ENCODE peak calls at places on chromosomes 5 and 9, in six cellular contexts. One of them, this sample, is unnamed.

GRCh38 chr9:2729721-2730120 is 12.4 kb downstream of the KCNV2 start:
- DNase-seq in cardiac fibroblast: peak
- DNase-seq in neural progenitor cell: no peak
- DNase-seq in fibroblast of mammary gland: peak
- DNase-seq in astrocyte of the cerebellum: no peak
- DNase-seq in fibroblast of lung: no peak
- DNase-seq in this sample: no peak

GRCh38 chr5:2757563-2758311 is 6.3 kb upstream of the IRX2 start:
- DNase-seq in fibroblast of mammary gland: peak
- DNase-seq in neural progenitor cell: no peak
- DNase-seq in astrocyte of the cerebellum: no peak
- DNase-seq in cardiac fibroblast: peak
- DNase-seq in fibroblast of lung: peak
- DNase-seq in this sample: peak

GRCh38 chr5:172602712-172603289 is 38.3 kb upstream of the NEURL1B start:
- DNase-seq in astrocyte of the cerebellum: no peak
- DNase-seq in fibroblast of lung: no peak
- DNase-seq in cardiac fibroblast: no peak
- DNase-seq in neural progenitor cell: no peak
- DNase-seq in fibroblast of mammary gland: peak
- DNase-seq in this sample: no peak

GRCh38 chr5:1555011-1555807 is 31.4 kb upstream of the LPCAT1 start:
- DNase-seq in fibroblast of lung: peak
- DNase-seq in neural progenitor cell: no peak
- DNase-seq in astrocyte of the cerebellum: no peak
- DNase-seq in fibroblast of mammary gland: no peak
- DNase-seq in cardiac fibroblast: peak
- DNase-seq in this sample: peak

GRCh38 chr9:98637381-98637780 is 71.4 kb downstream of the GABBR2 start:
- DNase-seq in cardiac fibroblast: no peak
- DNase-seq in fibroblast of lung: peak
- DNase-seq in astrocyte of the cerebellum: no peak
- DNase-seq in neural progenitor cell: no peak
- DNase-seq in fibroblast of mammary gland: peak
- DNase-seq in this sample: no peak

GRCh38 chr5:147084702-147085101 is 150.1 kb upstream of the STK32A start:
- DNase-seq in neural progenitor cell: peak
- DNase-seq in astrocyte of the cerebellum: no peak
- DNase-seq in fibroblast of mammary gland: no peak
- DNase-seq in fibroblast of lung: no peak
- DNase-seq in cardiac fibroblast: no peak
- DNase-seq in this sample: no peak

GRCh38 chr5:55438931-55439477 is 95.8 kb downstream of the PLPP1 start:
- DNase-seq in astrocyte of the cerebellum: peak
- DNase-seq in fibroblast of lung: peak
- DNase-seq in cardiac fibroblast: peak
- DNase-seq in neural progenitor cell: peak
- DNase-seq in fibroblast of mammary gland: peak
- DNase-seq in this sample: peak

GRCh38 chr5:140555747-140556312 is 1.4 kb downstream of the SRA1 start:
- DNase-seq in fibroblast of mammary gland: no peak
- DNase-seq in fibroblast of lung: no peak
- DNase-seq in astrocyte of the cerebellum: no peak
- DNase-seq in neural progenitor cell: no peak
- DNase-seq in cardiac fibroblast: no peak
- DNase-seq in this sample: no peak

GRCh38 chr5:65263291-65263690 is 218.4 kb downstream of the ADAMTS6 start:
- DNase-seq in cardiac fibroblast: peak
- DNase-seq in neural progenitor cell: no peak
- DNase-seq in fibroblast of mammary gland: no peak
- DNase-seq in astrocyte of the cerebellum: peak
- DNase-seq in fibroblast of lung: peak
- DNase-seq in this sample: peak

GRCh38 chr5:159725475-159725874 is 190.8 kb upstream of the ADRA1B start:
- DNase-seq in fibroblast of lung: no peak
- DNase-seq in fibroblast of mammary gland: no peak
- DNase-seq in cardiac fibroblast: no peak
- DNase-seq in neural progenitor cell: no peak
- DNase-seq in astrocyte of the cerebellum: no peak
- DNase-seq in this sample: no peak

GRCh38 chr5:44952376-44952775 is 143.6 kb downstream of the MRPS30 start:
- DNase-seq in fibroblast of mammary gland: peak
- DNase-seq in neural progenitor cell: peak
- DNase-seq in cardiac fibroblast: peak
- DNase-seq in astrocyte of the cerebellum: peak
- DNase-seq in fibroblast of lung: peak
- DNase-seq in this sample: no peak

GRCh38 chr5:114152656-114153360 is 209.1 kb upstream of the KCNN2 start:
- DNase-seq in astrocyte of the cerebellum: no peak
- DNase-seq in fibroblast of lung: no peak
- DNase-seq in neural progenitor cell: no peak
- DNase-seq in fibroblast of mammary gland: no peak
- DNase-seq in cardiac fibroblast: no peak
- DNase-seq in this sample: no peak

GRCh38 chr5:180345186-180345585 is 8.0 kb downstream of the GFPT2 start:
- DNase-seq in fibroblast of lung: no peak
- DNase-seq in fibroblast of mammary gland: no peak
- DNase-seq in astrocyte of the cerebellum: no peak
- DNase-seq in cardiac fibroblast: no peak
- DNase-seq in neural progenitor cell: no peak
- DNase-seq in this sample: no peak

GRCh38 chr9:117704024-117704575 is at the start of gene TLR4:
- DNase-seq in fibroblast of lung: peak
- DNase-seq in astrocyte of the cerebellum: peak
- DNase-seq in neural progenitor cell: peak
- DNase-seq in fibroblast of mammary gland: peak
- DNase-seq in cardiac fibroblast: peak
- DNase-seq in this sample: peak

GRCh38 chr9:137162505-137163100 is 7.2 kb downstream of the LRRC26 start:
- DNase-seq in cardiac fibroblast: no peak
- DNase-seq in fibroblast of lung: no peak
- DNase-seq in fibroblast of mammary gland: no peak
- DNase-seq in astrocyte of the cerebellum: no peak
- DNase-seq in neural progenitor cell: peak
- DNase-seq in this sample: no peak

GRCh38 chr5:98106116-98107088 is 667.1 kb upstream of the RGMB start:
- DNase-seq in neural progenitor cell: no peak
- DNase-seq in fibroblast of mammary gland: peak
- DNase-seq in cardiac fibroblast: no peak
- DNase-seq in fibroblast of lung: peak
- DNase-seq in astrocyte of the cerebellum: no peak
- DNase-seq in this sample: peak

GRCh38 chr5:133817456-133817855 is 151.0 kb downstream of the C5orf15 start:
- DNase-seq in astrocyte of the cerebellum: no peak
- DNase-seq in cardiac fibroblast: no peak
- DNase-seq in fibroblast of lung: no peak
- DNase-seq in neural progenitor cell: no peak
- DNase-seq in fibroblast of mammary gland: no peak
- DNase-seq in this sample: no peak

GRCh38 chr5:157516626-157517325 is 56.8 kb downstream of the NIPAL4 start:
- DNase-seq in fibroblast of lung: peak
- DNase-seq in astrocyte of the cerebellum: peak
- DNase-seq in fibroblast of mammary gland: peak
- DNase-seq in cardiac fibroblast: peak
- DNase-seq in neural progenitor cell: no peak
- DNase-seq in this sample: peak

GRCh38 chr5:111043712-111044506 is 27.6 kb upstream of the TSLP start:
- DNase-seq in cardiac fibroblast: peak
- DNase-seq in fibroblast of mammary gland: peak
- DNase-seq in neural progenitor cell: peak
- DNase-seq in fibroblast of lung: peak
- DNase-seq in astrocyte of the cerebellum: peak
- DNase-seq in this sample: peak

GRCh38 chr5:128199104-128199503 is 115.5 kb downstream of the SLC12A2 start:
- DNase-seq in fibroblast of lung: peak
- DNase-seq in astrocyte of the cerebellum: peak
- DNase-seq in fibroblast of mammary gland: peak
- DNase-seq in neural progenitor cell: no peak
- DNase-seq in cardiac fibroblast: peak
- DNase-seq in this sample: no peak

GRCh38 chr9:78828521-78828920 is 531.6 kb downstream of the PSAT1 start:
- DNase-seq in neural progenitor cell: no peak
- DNase-seq in fibroblast of mammary gland: no peak
- DNase-seq in cardiac fibroblast: no peak
- DNase-seq in fibroblast of lung: no peak
- DNase-seq in astrocyte of the cerebellum: no peak
- DNase-seq in this sample: no peak

GRCh38 chr9:16637938-16638337 is 232.5 kb downstream of the BNC2 start:
- DNase-seq in astrocyte of the cerebellum: no peak
- DNase-seq in fibroblast of mammary gland: no peak
- DNase-seq in neural progenitor cell: no peak
- DNase-seq in fibroblast of lung: peak
- DNase-seq in cardiac fibroblast: peak
- DNase-seq in this sample: no peak

GRCh38 chr9:18437315-18438200 is 36.4 kb upstream of the ADAMTSL1 start:
- DNase-seq in cardiac fibroblast: peak
- DNase-seq in fibroblast of mammary gland: peak
- DNase-seq in neural progenitor cell: peak
- DNase-seq in fibroblast of lung: peak
- DNase-seq in astrocyte of the cerebellum: no peak
- DNase-seq in this sample: no peak

GRCh38 chr9:19424176-19424779 is 15.5 kb downstream of the ACER2 start:
- DNase-seq in fibroblast of mammary gland: peak
- DNase-seq in cardiac fibroblast: peak
- DNase-seq in neural progenitor cell: no peak
- DNase-seq in astrocyte of the cerebellum: no peak
- DNase-seq in fibroblast of lung: peak
- DNase-seq in this sample: no peak

GRCh38 chr9:125106285-125106893 is 36.9 kb downstream of the SCAI start:
- DNase-seq in fibroblast of lung: peak
- DNase-seq in fibroblast of mammary gland: peak
- DNase-seq in astrocyte of the cerebellum: peak
- DNase-seq in neural progenitor cell: no peak
- DNase-seq in cardiac fibroblast: peak
- DNase-seq in this sample: peak

GRCh38 chr9:15349892-15350761 is 43.1 kb upstream of the TTC39B start:
- DNase-seq in cardiac fibroblast: peak
- DNase-seq in neural progenitor cell: no peak
- DNase-seq in fibroblast of lung: peak
- DNase-seq in astrocyte of the cerebellum: no peak
- DNase-seq in fibroblast of mammary gland: peak
- DNase-seq in this sample: no peak

GRCh38 chr5:171475551-171476035 is 56.1 kb downstream of the FGF18 start:
- DNase-seq in neural progenitor cell: no peak
- DNase-seq in cardiac fibroblast: no peak
- DNase-seq in fibroblast of mammary gland: peak
- DNase-seq in astrocyte of the cerebellum: no peak
- DNase-seq in fibroblast of lung: no peak
- DNase-seq in this sample: no peak

GRCh38 chr9:73176450-73176875 is 24.8 kb downstream of the ANXA1 start:
- DNase-seq in neural progenitor cell: no peak
- DNase-seq in cardiac fibroblast: no peak
- DNase-seq in fibroblast of lung: peak
- DNase-seq in fibroblast of mammary gland: peak
- DNase-seq in astrocyte of the cerebellum: no peak
- DNase-seq in this sample: no peak

GRCh38 chr5:50593681-50594080 is 72.8 kb upstream of the PARP8 start:
- DNase-seq in cardiac fibroblast: no peak
- DNase-seq in fibroblast of mammary gland: peak
- DNase-seq in astrocyte of the cerebellum: no peak
- DNase-seq in fibroblast of lung: no peak
- DNase-seq in neural progenitor cell: no peak
- DNase-seq in this sample: no peak

GRCh38 chr5:5950658-5951057 is 427.7 kb downstream of the MED10 start:
- DNase-seq in fibroblast of lung: no peak
- DNase-seq in cardiac fibroblast: no peak
- DNase-seq in astrocyte of the cerebellum: no peak
- DNase-seq in fibroblast of mammary gland: no peak
- DNase-seq in neural progenitor cell: no peak
- DNase-seq in this sample: no peak

GRCh38 chr5:178826216-178826615 is 33.5 kb upstream of the ZNF354B start:
- DNase-seq in fibroblast of mammary gland: no peak
- DNase-seq in fibroblast of lung: no peak
- DNase-seq in astrocyte of the cerebellum: no peak
- DNase-seq in cardiac fibroblast: no peak
- DNase-seq in neural progenitor cell: no peak
- DNase-seq in this sample: no peak

GRCh38 chr9:37202091-37202490 is 81.7 kb downstream of the ZCCHC7 start:
- DNase-seq in fibroblast of mammary gland: no peak
- DNase-seq in cardiac fibroblast: no peak
- DNase-seq in neural progenitor cell: no peak
- DNase-seq in astrocyte of the cerebellum: no peak
- DNase-seq in fibroblast of lung: no peak
- DNase-seq in this sample: no peak
- H3K4me3 ChIP-seq in fibroblast of mammary gland: no peak
- H3K4me3 ChIP-seq in cardiac fibroblast: no peak
- H3K4me3 ChIP-seq in neural progenitor cell: no peak
- H3K4me3 ChIP-seq in astrocyte of the cerebellum: no peak
- H3K4me3 ChIP-seq in fibroblast of lung: no peak
- H3K4me3 ChIP-seq in this sample: no peak

DNA sequence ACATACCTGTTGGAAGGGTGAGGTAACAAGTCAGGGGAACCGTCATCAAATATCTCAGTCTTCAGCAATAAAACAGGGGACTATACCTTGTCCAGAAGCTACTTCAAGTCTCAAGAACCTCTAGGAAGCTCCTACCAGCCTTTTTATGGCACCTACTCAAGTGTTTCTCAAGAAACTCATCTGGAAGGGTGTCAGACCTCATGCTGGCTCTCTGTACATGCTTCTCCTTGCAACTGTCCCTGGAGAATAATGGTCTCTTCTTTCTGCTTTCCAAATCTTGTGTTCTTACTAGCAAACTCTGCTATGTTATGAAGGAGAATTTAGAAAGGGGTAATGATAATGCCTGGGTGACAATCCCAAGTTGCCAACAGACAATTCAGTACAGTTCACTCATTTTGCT is 8.3 kb upstream of the PTAR1 start:
- DNase-seq in cardiac fibroblast: no peak
- DNase-seq in astrocyte of the cerebellum: no peak
- DNase-seq in fibroblast of mammary gland: peak
- DNase-seq in fibroblast of lung: no peak
- DNase-seq in neural progenitor cell: no peak
- DNase-seq in this sample: no peak
- H3K4me3 ChIP-seq in cardiac fibroblast: no peak
- H3K4me3 ChIP-seq in astrocyte of the cerebellum: no peak
- H3K4me3 ChIP-seq in fibroblast of mammary gland: no peak
- H3K4me3 ChIP-seq in fibroblast of lung: no peak
- H3K4me3 ChIP-seq in neural progenitor cell: no peak
- H3K4me3 ChIP-seq in this sample: no peak

DNA sequence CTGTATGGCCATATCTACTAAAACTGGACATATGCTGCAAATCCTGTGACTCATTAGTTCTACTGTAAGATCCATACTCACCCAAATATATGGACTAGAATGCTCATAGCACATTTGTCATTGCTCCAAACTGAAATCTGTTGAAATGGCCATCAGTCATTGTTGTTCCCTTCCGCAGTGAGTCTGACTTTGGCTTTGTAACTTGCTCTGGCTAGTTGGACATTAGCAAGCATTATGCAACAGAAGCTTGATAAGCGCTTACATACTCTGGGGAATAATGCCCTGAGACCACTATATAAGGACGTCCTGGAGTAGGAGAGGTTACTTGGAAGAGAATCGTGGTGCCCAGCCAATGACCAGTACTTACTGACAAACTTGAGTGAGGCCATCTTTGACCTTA is 9.0 kb downstream of the KIAA1958 start:
- DNase-seq in astrocyte of the cerebellum: no peak
- DNase-seq in fibroblast of lung: no peak
- DNase-seq in fibroblast of mammary gland: no peak
- DNase-seq in cardiac fibroblast: no peak
- DNase-seq in neural progenitor cell: no peak
- DNase-seq in this sample: no peak
- H3K4me3 ChIP-seq in astrocyte of the cerebellum: no peak
- H3K4me3 ChIP-seq in fibroblast of lung: no peak
- H3K4me3 ChIP-seq in fibroblast of mammary gland: no peak
- H3K4me3 ChIP-seq in cardiac fibroblast: no peak
- H3K4me3 ChIP-seq in neural progenitor cell: no peak
- H3K4me3 ChIP-seq in this sample: no peak

GRCh38 chr9:94899464-94900221 is 173.1 kb downstream of the AOPEP start:
- DNase-seq in astrocyte of the cerebellum: no peak
- DNase-seq in neural progenitor cell: no peak
- DNase-seq in cardiac fibroblast: no peak
- DNase-seq in fibroblast of lung: peak
- DNase-seq in fibroblast of mammary gland: no peak
- DNase-seq in this sample: no peak
- H3K4me3 ChIP-seq in astrocyte of the cerebellum: no peak
- H3K4me3 ChIP-seq in neural progenitor cell: no peak
- H3K4me3 ChIP-seq in cardiac fibroblast: peak
- H3K4me3 ChIP-seq in fibroblast of lung: peak
- H3K4me3 ChIP-seq in fibroblast of mammary gland: peak
- H3K4me3 ChIP-seq in this sample: peak

This sample was measured in skeletal muscle cell.